ENCODE peak calls at places on chromosome 9, in seven cellular contexts. Z is A673, J is endothelial cell, K is neural crest cell, W is psoas muscle, T is AG10803, R is HL-60. F is an unnamed sample.

GRCh38 chr9:120545691-120546565 is 34.0 kb downstream of the CDK5RAP2 start:
- DNase-seq in Z (no peak), J (no peak), K (no peak), W (no peak), T (peak), R (no peak), F (no peak)

GRCh38 chr9:37121881-37122280 is 1.5 kb downstream of the ZCCHC7 start:
- DNase-seq in Z (no peak), J (no peak), K (no peak), W (no peak), T (peak), R (no peak), F (no peak)

GRCh38 chr9:95108777-95109176 is 208.7 kb downstream of the FANCC start:
- DNase-seq in Z (no peak), J (no peak), K (no peak), W (no peak), T (no peak), R (no peak), F (no peak)

GRCh38 chr9:121773286-121773953 is 122.0 kb downstream of the DAB2IP start:
- DNase-seq in Z (no peak), J (no peak), K (no peak), W (no peak), T (no peak), R (no peak), F (no peak)

GRCh38 chr9:119195521-119195920 is 173.7 kb downstream of the BRINP1 start:
- DNase-seq in Z (no peak), J (no peak), K (no peak), W (no peak), T (no peak), R (no peak), F (no peak)

GRCh38 chr9:34991833-34992375 is 2.4 kb downstream of the DNAJB5 start:
- DNase-seq in Z (no peak), J (no peak), K (no peak), W (peak), T (no peak), R (no peak), F (no peak)

GRCh38 chr9:350354-350753 is 135.7 kb downstream of the DOCK8 start:
- DNase-seq in Z (no peak), J (no peak), K (no peak), W (no peak), T (no peak), R (no peak), F (no peak)

GRCh38 chr9:16710888-16711287 is 159.6 kb downstream of the BNC2 start:
- DNase-seq in Z (no peak), J (no peak), K (no peak), W (no peak), T (no peak), R (no peak), F (no peak)

GRCh38 chr9:98038958-98039357 is 17.6 kb upstream of the NANS start:
- DNase-seq in Z (no peak), J (no peak), K (no peak), W (no peak), T (no peak), R (no peak), F (no peak)
- TF ChIP-seq CTCF in Z (no peak), J (no peak), K (no peak), W (no peak), T (no peak), R (no peak), F (no peak)

GRCh38 chr9:136310273-136311030 is 6.6 kb upstream of the CCDC187 start:
- DNase-seq in Z (no peak), J (no peak), K (no peak), W (no peak), T (no peak), R (no peak), F (no peak)
- TF ChIP-seq CTCF in Z (no peak), J (no peak), K (no peak), W (no peak), T (no peak), R (no peak), F (no peak)

DNA sequence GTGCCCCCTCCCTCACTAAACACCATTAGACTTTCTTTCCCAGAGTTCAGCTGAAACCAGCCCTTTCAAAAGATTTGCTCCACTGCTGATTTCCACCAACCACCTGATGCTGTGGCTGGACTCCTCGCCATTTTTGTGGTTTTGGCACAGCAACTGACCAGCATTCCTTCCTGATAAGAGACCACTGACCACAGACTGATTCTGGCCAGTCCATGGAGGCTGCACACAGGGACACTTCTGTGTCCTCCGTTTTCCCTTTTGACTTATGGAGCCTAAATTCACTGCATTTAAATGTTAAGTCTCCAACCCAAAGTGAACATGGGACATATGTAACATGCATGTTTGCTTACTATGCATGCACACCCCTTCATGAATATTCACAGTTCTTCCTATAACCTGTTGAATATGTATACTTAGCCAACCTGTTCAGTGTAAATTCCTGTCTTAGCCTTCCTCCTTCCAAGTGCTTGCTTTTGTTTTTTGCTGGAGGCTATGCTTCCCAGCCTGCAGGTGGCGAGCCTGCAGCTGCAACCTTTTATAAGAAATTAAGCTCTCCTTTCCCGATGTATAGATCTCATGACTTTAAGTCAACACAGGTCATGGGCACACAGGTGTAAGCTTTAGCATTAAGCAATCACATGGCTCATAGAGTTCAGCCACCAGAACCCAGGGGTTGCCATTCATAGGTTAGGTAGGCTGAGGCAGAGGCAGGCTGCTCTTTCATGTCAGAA is 78.7 kb downstream of the ACTL7B start:
- DNase-seq in Z (no peak), J (no peak), K (no peak), W (no peak), T (peak), R (no peak), F (no peak)
- TF ChIP-seq CTCF in Z (peak), J (peak), K (no peak), W (no peak), T (peak), R (no peak), F (peak)

GRCh38 chr9:91750343-91750742 is 199.7 kb downstream of the ROR2 start:
- DNase-seq in Z (peak), J (no peak), K (no peak), W (no peak), T (peak), R (no peak), F (no peak)
- TF ChIP-seq CTCF in Z (peak), J (no peak), K (no peak), W (no peak), T (peak), R (no peak), F (no peak)

DNA sequence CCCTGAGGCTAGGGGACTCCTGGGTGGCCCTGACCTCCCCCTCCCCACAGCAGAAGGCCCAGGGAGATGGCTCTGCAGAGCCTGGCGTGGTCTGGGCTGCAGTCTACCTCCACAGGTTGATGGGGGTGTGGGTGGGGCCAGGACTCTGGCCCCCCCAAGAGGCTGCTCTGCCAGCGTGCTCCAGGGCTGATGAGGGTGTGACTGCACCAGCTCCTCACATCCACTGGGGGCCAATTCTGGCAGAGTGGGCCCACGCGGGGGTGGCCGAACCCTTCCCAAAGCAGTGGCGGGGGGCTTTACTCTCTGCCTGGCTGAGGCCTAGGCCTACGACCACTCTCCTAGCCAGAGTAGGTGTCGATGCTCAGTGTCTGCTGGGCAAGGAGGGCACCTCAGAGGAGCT is 28.0 kb upstream of the UBAC1 start:
- DNase-seq in Z (no peak), J (no peak), K (no peak), W (no peak), T (no peak), R (no peak), F (no peak)
- TF ChIP-seq CTCF in Z (peak), J (no peak), K (no peak), W (no peak), T (no peak), R (no peak), F (no peak)

DNA sequence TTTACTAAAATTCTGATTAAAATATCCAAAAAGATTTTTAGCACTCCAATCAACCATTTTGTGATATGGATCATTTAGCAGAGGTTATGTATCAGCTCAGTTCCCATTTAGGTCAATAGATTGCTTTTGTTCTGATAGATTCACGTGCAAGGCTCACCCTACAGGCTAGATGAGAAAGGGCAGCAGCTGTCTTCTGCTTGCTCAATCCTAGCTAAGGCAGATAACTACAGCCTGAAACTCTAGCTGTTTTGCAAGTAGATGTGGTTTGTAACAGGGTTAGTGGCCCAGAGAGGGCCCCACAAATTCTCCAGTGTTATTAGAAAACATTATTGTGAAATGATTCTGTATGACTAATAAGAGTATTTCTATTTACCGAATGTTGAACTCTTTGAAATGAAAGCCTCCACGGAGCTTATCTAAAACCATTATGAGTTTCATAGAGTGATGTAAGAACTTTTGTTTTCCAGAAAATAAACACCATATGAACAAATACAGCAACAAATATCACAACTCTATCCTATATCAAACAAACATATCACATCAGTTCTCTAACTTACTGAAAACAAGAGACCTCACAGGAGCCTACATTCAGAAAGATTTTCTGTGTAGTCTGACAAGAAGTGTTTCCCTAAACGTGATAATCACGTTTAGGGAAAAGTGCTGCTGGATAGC is 841.9 kb upstream of the ACO1 start:
- DNase-seq in Z (peak), J (peak), K (peak), W (no peak), T (no peak), R (peak), F (no peak)
- TF ChIP-seq CTCF in Z (peak), J (peak), K (peak), W (peak), T (no peak), R (peak), F (no peak)

GRCh38 chr9:137666950-137667670 is 48.3 kb downstream of the EHMT1 start:
- DNase-seq in Z (peak), J (peak), K (peak), W (no peak), T (no peak), R (no peak), F (no peak)

GRCh38 chr9:137666505-137666809 is 47.7 kb downstream of the EHMT1 start:
- DNase-seq in Z (no peak), J (no peak), K (no peak), W (no peak), T (no peak), R (no peak), F (peak)

GRCh38 chr9:137665226-137665625 is 46.4 kb downstream of the EHMT1 start:
- DNase-seq in Z (no peak), J (no peak), K (no peak), W (no peak), T (no peak), R (no peak), F (no peak)

GRCh38 chr9:137664676-137665075 is 45.9 kb downstream of the EHMT1 start:
- DNase-seq in Z (no peak), J (no peak), K (no peak), W (no peak), T (no peak), R (no peak), F (peak)

GRCh38 chr9:137665697-137666504 is 47.1 kb downstream of the EHMT1 start:
- DNase-seq in Z (no peak), J (no peak), K (peak), W (no peak), T (peak), R (no peak), F (no peak)
- TF ChIP-seq CTCF in Z (no peak), J (no peak), K (peak), W (no peak), T (peak), R (no peak), F (no peak)

F was measured in right lobe of liver.